ENCODE peak calls at places on chromosome 9, in six cellular contexts. R is coronary artery, Z is uterus, E is HFF-Myc, X is psoas muscle, T is IMR-90. W is an unnamed sample.

GRCh38 chr9:16873131-16873787 is 2.8 kb upstream of the BNC2 start:
- DNase-seq in Z (no peak), T (peak), E (no peak), R (no peak), X (no peak), W (no peak)

GRCh38 chr9:33159760-33160127 is 7.4 kb downstream of the B4GALT1 start:
- DNase-seq in E (no peak), R (peak), X (peak), T (peak), Z (no peak), W (peak)

GRCh38 chr9:127526655-127527559 is 75.6 kb downstream of the LRSAM1 start:
- DNase-seq in X (no peak), T (no peak), Z (no peak), E (no peak), R (no peak), W (no peak)

GRCh38 chr9:33102551-33103210 is 26.2 kb upstream of the SMU1 start:
- DNase-seq in T (no peak), Z (no peak), E (no peak), R (no peak), X (no peak), W (no peak)

GRCh38 chr9:95032580-95033298 is 284.8 kb downstream of the FANCC start:
- DNase-seq in E (no peak), R (no peak), Z (no peak), X (no peak), T (no peak), W (no peak)

GRCh38 chr9:73753171-73753570 is 601.5 kb downstream of the ANXA1 start:
- DNase-seq in E (no peak), X (no peak), Z (no peak), R (no peak), T (no peak), W (no peak)

GRCh38 chr9:121765021-121765950 is 113.9 kb downstream of the DAB2IP start:
- DNase-seq in X (peak), Z (peak), E (no peak), R (no peak), T (peak), W (peak)

GRCh38 chr9:93132287-93132927 is 1.6 kb downstream of the NINJ1 start:
- DNase-seq in R (no peak), T (no peak), Z (peak), E (no peak), X (no peak), W (no peak)

GRCh38 chr9:74645007-74645639 is 148.0 kb downstream of the RORB start:
- DNase-seq in T (no peak), R (no peak), E (peak), Z (no peak), X (no peak), W (no peak)

GRCh38 chr9:116099821-116100220 is 53.8 kb upstream of the PAPPA start:
- DNase-seq in T (peak), R (no peak), Z (no peak), E (no peak), X (no peak), W (no peak)

GRCh38 chr9:107239474-107239873 is 43.6 kb upstream of the RAD23B start:
- DNase-seq in Z (no peak), T (peak), E (no peak), X (no peak), R (no peak), W (no peak)

GRCh38 chr9:115923903-115924668 is 229.5 kb upstream of the PAPPA start:
- DNase-seq in X (no peak), Z (no peak), T (peak), R (no peak), E (peak), W (no peak)

GRCh38 chr9:95771556-95772280 is 103.8 kb upstream of the ERCC6L2 start:
- DNase-seq in X (peak), T (peak), R (no peak), Z (peak), E (no peak), W (no peak)

GRCh38 chr9:84024041-84024575 is 43.5 kb downstream of the RMI1 start:
- DNase-seq in T (no peak), Z (no peak), R (no peak), E (no peak), X (no peak), W (no peak)

GRCh38 chr9:87327567-87328125 is 170.0 kb upstream of the DAPK1 start:
- DNase-seq in E (no peak), X (no peak), Z (no peak), T (no peak), R (no peak), W (no peak)

GRCh38 chr9:83538172-83538889 is at the start of gene FRMD3:
- DNase-seq in T (peak), E (no peak), Z (peak), R (peak), X (peak), W (peak)

GRCh38 chr9:13744233-13744954 is 464.9 kb upstream of the MPDZ start:
- DNase-seq in R (no peak), T (no peak), Z (no peak), X (no peak), E (no peak), W (no peak)

GRCh38 chr9:93068956-93069355 is 10.5 kb downstream of the SUSD3 start:
- DNase-seq in Z (no peak), R (no peak), E (no peak), X (no peak), T (no peak), W (no peak)

GRCh38 chr9:35996358-35996970 is 38.5 kb upstream of the OR2S2 start:
- DNase-seq in E (no peak), Z (no peak), R (no peak), T (peak), X (no peak), W (no peak)

GRCh38 chr9:135492886-135493669 is 7.4 kb upstream of the MRPS2 start:
- DNase-seq in E (no peak), X (no peak), T (no peak), Z (no peak), R (no peak), W (no peak)

GRCh38 chr9:87749335-87750035 is 23.6 kb downstream of the CTSL start:
- DNase-seq in T (no peak), X (no peak), E (no peak), R (no peak), Z (no peak), W (no peak)

GRCh38 chr9:127928232-127929043 is 2.1 kb downstream of the PIP5KL1 start:
- DNase-seq in X (no peak), R (no peak), T (no peak), Z (no peak), E (no peak), W (no peak)

GRCh38 chr9:107487521-107488399 is 1.8 kb downstream of the KLF4 start:
- DNase-seq in T (no peak), X (peak), E (no peak), R (peak), Z (peak), W (peak)

GRCh38 chr9:105144076-105144475 is 100.4 kb upstream of the SLC44A1 start:
- DNase-seq in Z (no peak), E (no peak), R (no peak), T (no peak), X (no peak), W (no peak)

GRCh38 chr9:7237473-7238243 is 479.9 kb downstream of the KDM4C start:
- DNase-seq in Z (no peak), R (no peak), E (no peak), T (peak), X (no peak), W (no peak)

GRCh38 chr9:6920040-6920439 is 162.3 kb downstream of the KDM4C start:
- DNase-seq in R (no peak), Z (no peak), T (peak), E (no peak), X (no peak), W (no peak)

GRCh38 chr9:135224286-135224871 is 136.9 kb downstream of the OLFM1 start:
- DNase-seq in T (no peak), R (no peak), Z (no peak), E (no peak), X (no peak), W (no peak)

GRCh38 chr9:82763631-82764030 is 299.3 kb downstream of the RASEF start:
- DNase-seq in R (no peak), X (no peak), Z (no peak), E (no peak), T (no peak), W (no peak)

GRCh38 chr9:72362680-72363139 is 2.3 kb downstream of the ZFAND5 start:
- DNase-seq in X (peak), T (peak), R (peak), Z (peak), E (no peak), W (peak)

GRCh38 chr9:95360866-95361265 is 43.4 kb upstream of the FANCC start:
- DNase-seq in T (no peak), E (no peak), Z (no peak), R (no peak), X (no peak), W (no peak)

DNA sequence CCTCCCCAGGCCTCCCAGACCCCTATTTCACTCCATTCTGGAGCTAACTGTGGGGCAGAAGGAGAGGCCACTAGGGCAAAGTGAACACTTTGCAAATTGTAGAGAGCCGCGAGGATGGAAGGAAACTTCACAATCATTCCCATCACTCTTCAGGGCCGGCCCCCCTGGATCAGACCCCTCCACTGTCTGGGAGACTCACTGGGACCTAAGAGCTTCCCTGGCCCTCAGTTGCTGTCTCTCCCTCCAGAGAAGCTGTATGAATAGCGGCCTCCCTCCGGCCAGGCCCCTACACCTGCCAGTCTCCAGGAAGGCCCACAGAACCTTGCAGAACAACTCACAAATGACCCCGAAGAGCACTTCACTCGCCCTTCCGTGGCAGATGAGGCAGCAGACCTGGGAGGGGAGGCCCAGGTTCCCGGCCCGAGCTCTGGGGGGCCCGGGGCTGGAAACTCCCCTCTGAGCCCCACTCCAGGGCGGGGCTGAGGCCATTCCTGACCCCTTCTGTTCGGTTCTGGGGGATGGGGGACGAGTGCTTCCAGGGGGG is 141.9 kb upstream of the IER5L start:
- DNase-seq in T (no peak), Z (peak), R (peak), E (no peak), X (no peak), W (peak)
- H3K4me3 ChIP-seq in T (no peak), Z (peak), R (peak), E (peak), X (peak), W (peak)

GRCh38 chr9:134223091-134223490 is 58.7 kb upstream of the RNU6ATAC start:
- DNase-seq in R (no peak), Z (no peak), X (no peak), E (no peak), T (peak), W (no peak)
- H3K4me3 ChIP-seq in R (no peak), Z (no peak), X (no peak), E (no peak), T (no peak), W (no peak)

DNA sequence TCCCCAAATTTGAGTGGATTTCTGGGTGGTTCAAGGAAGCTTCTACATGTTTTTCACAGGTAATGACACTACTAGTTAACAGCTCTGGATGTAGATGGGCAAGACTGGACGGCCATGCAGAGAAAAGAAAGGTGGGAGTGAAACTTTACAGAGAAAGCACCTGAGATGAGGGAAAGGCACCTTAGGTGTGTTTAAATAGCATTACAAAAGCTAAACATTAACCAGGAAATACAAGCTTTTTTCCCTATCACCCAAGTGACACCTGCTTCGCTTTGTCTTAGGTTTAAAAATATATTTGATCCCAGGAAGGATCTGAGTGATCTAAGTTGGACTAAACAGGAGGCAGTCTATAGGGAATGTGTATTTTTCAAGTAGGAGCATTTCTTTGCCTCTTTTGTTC is 8.3 kb downstream of the C9orf152 start:
- DNase-seq in E (no peak), R (no peak), X (no peak), T (no peak), Z (no peak), W (no peak)
- H3K4me3 ChIP-seq in E (no peak), R (no peak), X (no peak), T (no peak), Z (no peak), W (no peak)

DNA sequence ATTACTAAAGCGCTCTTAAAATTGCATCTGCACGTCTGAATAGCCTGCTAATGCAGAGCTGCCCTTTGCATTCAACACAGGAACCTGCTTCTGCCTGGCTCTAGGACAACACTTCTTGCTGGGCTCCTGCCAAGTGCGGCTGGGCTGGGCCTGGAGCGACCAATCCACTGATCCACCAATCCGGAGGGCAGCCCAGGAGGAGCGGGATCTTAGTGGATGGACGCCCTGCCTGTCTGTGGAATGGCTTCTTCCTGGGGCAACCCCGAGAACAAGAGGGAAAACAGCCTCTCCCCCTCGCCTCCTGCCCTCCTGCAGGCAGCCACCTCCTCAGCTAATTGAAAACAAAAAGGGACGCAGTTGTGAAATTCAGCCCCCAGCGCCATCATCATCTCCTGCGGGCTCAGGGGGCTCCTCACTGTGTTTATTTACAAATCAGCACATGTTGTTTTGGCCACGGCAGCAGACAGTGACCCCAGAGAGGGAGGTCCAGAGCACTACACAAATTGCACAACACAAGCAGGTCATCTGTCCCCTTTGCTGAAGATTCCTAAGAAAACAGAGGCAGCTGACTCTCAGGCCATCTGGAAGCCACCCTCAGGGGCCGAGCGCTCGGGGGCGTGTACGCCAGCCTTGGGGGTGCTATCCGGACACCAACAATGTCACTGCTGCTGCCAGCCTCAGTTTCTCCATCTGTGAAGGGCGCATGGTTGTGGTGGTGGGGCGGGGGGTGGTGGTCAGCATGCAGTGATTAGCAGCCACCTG is 57.3 kb downstream of the GADD45G start:
- DNase-seq in T (peak), R (peak), X (peak), E (peak), Z (peak), W (peak)
- H3K4me3 ChIP-seq in T (peak), R (peak), X (peak), E (peak), Z (no peak), W (peak)

GRCh38 chr9:91164724-91165520 is 196.8 kb downstream of the AUH start:
- DNase-seq in E (peak), R (peak), X (peak), Z (peak), T (peak), W (peak)
- H3K4me3 ChIP-seq in E (no peak), R (no peak), X (no peak), Z (no peak), T (no peak), W (no peak)

GRCh38 chr9:22241611-22242010 is 205.0 kb upstream of the DMRTA1 start:
- DNase-seq in R (no peak), E (no peak), T (no peak), Z (no peak), X (no peak), W (no peak)
- H3K4me3 ChIP-seq in R (no peak), E (no peak), T (no peak), Z (no peak), X (no peak), W (no peak)

DNA sequence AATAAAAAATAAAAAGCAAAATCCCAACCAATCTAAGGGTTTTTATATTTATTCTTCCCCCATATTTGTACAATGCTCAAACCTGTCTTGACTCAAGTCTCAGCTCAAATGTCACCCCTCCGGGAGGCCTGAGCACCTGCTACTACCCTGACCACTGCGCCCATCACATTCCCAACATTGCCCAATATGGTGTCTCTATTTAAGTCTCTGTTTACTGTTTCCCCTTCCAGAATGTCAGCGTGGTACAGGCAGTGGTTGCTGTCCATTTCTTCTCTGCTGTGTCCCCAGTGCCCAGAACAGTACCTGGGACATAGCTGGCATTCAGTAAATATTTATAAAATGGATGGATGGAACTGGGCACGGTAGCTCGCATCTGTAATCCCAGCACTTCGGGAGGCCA is 47.3 kb upstream of the PRRC2B start:
- DNase-seq in T (no peak), X (no peak), Z (no peak), R (no peak), E (no peak), W (no peak)
- H3K4me3 ChIP-seq in T (no peak), X (no peak), Z (no peak), R (no peak), E (no peak), W (no peak)

GRCh38 chr9:125759812-125760134 is 12.6 kb downstream of the PBX3 start:
- DNase-seq in R (no peak), E (no peak), X (no peak), T (no peak), Z (no peak), W (no peak)
- H3K4me3 ChIP-seq in R (peak), E (peak), X (peak), T (peak), Z (no peak), W (peak)

GRCh38 chr9:70553718-70554673 is 139.5 kb upstream of the KLF9 start:
- DNase-seq in R (no peak), Z (peak), E (no peak), X (peak), T (peak), W (no peak)
- H3K4me3 ChIP-seq in R (no peak), Z (no peak), E (no peak), X (no peak), T (no peak), W (no peak)